ENCODE peak calls at places on chromosomes 16 and 17, in six cellular contexts. J, F, Q, O, Y and V are unnamed samples.

GRCh38 chr16:5073279-5073629 is 1.6 kb downstream of the ALG1 start:
- DNase-seq in J (no peak), F (no peak), Q (no peak), O (no peak), Y (no peak), V (no peak)

GRCh38 chr17:55327225-55328088 is 62.7 kb downstream of the HLF start:
- DNase-seq in J (peak), F (no peak), Q (no peak), O (no peak), Y (no peak), V (no peak)

GRCh38 chr16:87949071-87949744 is 2.0 kb upstream of the BANP start:
- DNase-seq in J (no peak), F (no peak), Q (no peak), O (no peak), Y (no peak), V (no peak)

GRCh38 chr17:80296221-80296620 is 35.6 kb downstream of the RNF213 start:
- DNase-seq in J (no peak), F (no peak), Q (peak), O (no peak), Y (peak), V (no peak)

GRCh38 chr17:63555475-63556156 is 5.3 kb downstream of the DCAF7 start:
- DNase-seq in J (no peak), F (no peak), Q (no peak), O (no peak), Y (no peak), V (no peak)

GRCh38 chr17:10123093-10123492 is 75.3 kb downstream of the GAS7 start:
- DNase-seq in J (no peak), F (no peak), Q (no peak), O (no peak), Y (no peak), V (no peak)

GRCh38 chr16:66935319-66936011 is at the start of gene CES2:
- DNase-seq in J (peak), F (no peak), Q (peak), O (no peak), Y (peak), V (peak)

GRCh38 chr16:66618588-66618987 is 14.1 kb downstream of the CMTM3 start:
- DNase-seq in J (peak), F (no peak), Q (peak), O (no peak), Y (no peak), V (no peak)

GRCh38 chr17:67312265-67312664 is 54.1 kb downstream of the PSMD12 start:
- DNase-seq in J (no peak), F (no peak), Q (no peak), O (no peak), Y (no peak), V (no peak)

GRCh38 chr17:77836557-77837041 is 121.9 kb upstream of the TNRC6C start:
- DNase-seq in J (peak), F (no peak), Q (no peak), O (no peak), Y (no peak), V (no peak)

GRCh38 chr17:6232768-6233130 is 162.6 kb downstream of the WSCD1 start:
- DNase-seq in J (no peak), F (no peak), Q (no peak), O (no peak), Y (no peak), V (no peak)

GRCh38 chr17:40514013-40514875 is 12.8 kb upstream of the TNS4 start:
- DNase-seq in J (no peak), F (no peak), Q (no peak), O (no peak), Y (no peak), V (no peak)

GRCh38 chr17:5110816-5111215 is 862 bp downstream of the ZNF232 start:
- DNase-seq in J (no peak), F (no peak), Q (no peak), O (no peak), Y (no peak), V (no peak)
- H3K27ac ChIP-seq in J (no peak), F (peak), Q (peak), O (no peak), Y (peak), V (no peak)

DNA sequence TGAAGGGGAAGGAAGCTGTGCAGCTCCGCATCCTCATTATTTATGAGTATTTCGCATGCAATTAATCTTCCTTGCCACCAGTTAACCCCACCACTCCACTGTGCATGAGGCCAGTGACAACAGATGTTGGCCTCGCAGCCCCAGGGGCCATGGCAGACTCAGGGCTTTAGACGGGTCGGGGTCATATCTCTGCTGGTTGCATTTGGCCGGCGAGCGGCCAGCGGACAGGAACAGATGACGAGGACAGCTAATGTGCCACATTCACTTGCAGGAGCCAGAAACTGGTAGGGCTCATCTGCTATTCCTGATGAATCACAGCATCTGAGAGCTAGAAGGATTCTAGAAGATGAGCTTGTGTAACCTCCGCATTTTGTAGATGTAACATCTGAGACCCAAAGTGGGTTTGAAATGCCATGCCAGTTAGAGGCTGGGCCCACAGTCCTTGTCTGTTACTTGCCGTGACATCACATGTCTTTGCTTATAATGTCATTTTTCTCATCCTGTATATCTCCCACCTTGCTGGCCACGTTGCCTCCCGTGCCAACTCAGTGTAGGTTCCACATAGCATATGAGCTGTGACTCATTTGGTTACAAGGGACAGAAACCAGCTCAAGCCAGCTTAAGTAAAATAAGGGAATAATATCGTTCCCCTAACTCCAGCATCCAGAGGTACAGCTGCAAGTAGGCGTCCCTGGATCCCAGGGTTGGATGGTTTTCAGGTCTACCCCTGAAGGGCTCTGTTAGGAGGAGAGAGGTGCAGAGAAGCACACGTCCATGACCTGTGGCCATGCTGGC is 137.2 kb downstream of the SNX29 start:
- DNase-seq in J (no peak), F (no peak), Q (no peak), O (no peak), Y (no peak), V (no peak)
- H3K27ac ChIP-seq in J (no peak), F (no peak), Q (no peak), O (no peak), Y (no peak), V (no peak)

GRCh38 chr17:38420518-38420917 is 7.7 kb upstream of the ARHGAP23 start:
- DNase-seq in J (no peak), F (no peak), Q (no peak), O (no peak), Y (no peak), V (no peak)
- H3K27ac ChIP-seq in J (no peak), F (no peak), Q (no peak), O (no peak), Y (no peak), V (peak)

DNA sequence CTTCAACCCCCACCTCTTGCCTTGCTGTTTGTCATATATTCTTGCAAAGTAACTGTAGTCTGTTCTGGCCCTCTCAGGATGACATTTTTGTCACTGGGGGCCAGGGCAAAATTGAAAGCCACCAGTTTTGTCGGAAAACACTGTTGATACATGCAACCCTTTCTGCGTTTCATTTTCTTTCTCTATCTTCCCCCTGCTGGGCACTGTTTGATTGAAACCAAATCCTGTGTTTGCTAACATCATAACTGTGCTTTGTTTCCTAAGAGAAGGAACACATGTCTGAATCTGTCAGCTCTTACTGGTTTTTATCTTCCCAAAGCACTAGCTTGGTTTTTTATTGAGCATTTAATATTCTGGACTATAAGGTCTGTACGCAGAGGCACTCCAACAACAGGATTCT is 11.7 kb upstream of the CPPED1 start:
- DNase-seq in J (no peak), F (no peak), Q (no peak), O (no peak), Y (no peak), V (no peak)
- H3K27ac ChIP-seq in J (no peak), F (no peak), Q (no peak), O (no peak), Y (no peak), V (no peak)

GRCh38 chr16:81715358-81716196 is 63.5 kb upstream of the PLCG2 start:
- DNase-seq in J (no peak), F (peak), Q (no peak), O (no peak), Y (no peak), V (no peak)
- H3K27ac ChIP-seq in J (no peak), F (peak), Q (no peak), O (no peak), Y (no peak), V (no peak)

GRCh38 chr16:78821335-78821734 is 721.9 kb downstream of the WWOX start:
- DNase-seq in J (no peak), F (no peak), Q (no peak), O (no peak), Y (no peak), V (no peak)

GRCh38 chr16:78817442-78817829 is 718.0 kb downstream of the WWOX start:
- DNase-seq in J (no peak), F (no peak), Q (peak), O (no peak), Y (no peak), V (no peak)

GRCh38 chr16:78816499-78817441 is 717.3 kb downstream of the WWOX start:
- DNase-seq in J (no peak), F (no peak), Q (peak), O (no peak), Y (no peak), V (no peak)

GRCh38 chr16:78822509-78822908 is 723.1 kb downstream of the WWOX start:
- DNase-seq in J (no peak), F (no peak), Q (no peak), O (no peak), Y (no peak), V (no peak)
- H3K27ac ChIP-seq in J (no peak), F (no peak), Q (no peak), O (no peak), Y (no peak), V (no peak)

GRCh38 chr17:50534222-50534978 is 1.9 kb downstream of the EPN3 start:
- DNase-seq in J (peak), F (no peak), Q (no peak), O (peak), Y (peak), V (no peak)
- H3K27ac ChIP-seq in J (peak), F (no peak), Q (no peak), O (no peak), Y (no peak), V (no peak)

GRCh38 chr17:59427996-59428395 is 96.5 kb downstream of the YPEL2 start:
- DNase-seq in J (no peak), F (no peak), Q (no peak), O (no peak), Y (no peak), V (no peak)
- H3K27ac ChIP-seq in J (no peak), F (no peak), Q (peak), O (no peak), Y (peak), V (peak)